ENCODE peak calls at places on chromosomes 4 and X, in four cellular contexts. U, P, A and Y are unnamed samples.

GRCh38 chrX:69493193-69493592 is 10.9 kb upstream of the NALF2 start:
- DNase-seq in U (no peak), P (no peak), A (no peak), Y (no peak)

GRCh38 chrX:17376381-17377046 is 1.5 kb downstream of the NHS start:
- DNase-seq in A (peak; percentile 9), U (peak; percentile 72), P (no peak), Y (no peak)

GRCh38 chrX:46831620-46832327 is 5.1 kb upstream of the RP2 start:
- DNase-seq in A (peak; percentile 60), U (no peak), P (no peak), Y (no peak)

GRCh38 chr4:149518471-149518870 is 297.2 kb downstream of the IQCM start:
- DNase-seq in P (no peak), A (no peak), U (no peak), Y (no peak)

GRCh38 chr4:143337600-143338287 is 1.1 kb downstream of the GAB1 start:
- DNase-seq in A (peak; percentile 77), U (no peak), P (no peak), Y (no peak)

GRCh38 chrX:119539872-119540271 is 25.3 kb downstream of the STEEP1 start:
- DNase-seq in P (no peak), A (no peak), U (no peak), Y (no peak)

GRCh38 chr4:175306436-175306835 is 388.3 kb downstream of the ADAM29 start:
- DNase-seq in A (peak; percentile 17), P (no peak), U (no peak), Y (no peak)

GRCh38 chrX:155148724-155149537 is 67.3 kb upstream of the VBP1 start:
- DNase-seq in A (peak; percentile 8), P (no peak), U (no peak), Y (no peak)

GRCh38 chrX:9327086-9327746 is 137.6 kb upstream of the TBL1X start:
- DNase-seq in U (no peak), P (no peak), A (no peak), Y (no peak)

GRCh38 chr4:76606662-76607265 is 171.7 kb downstream of the SHROOM3 start:
- DNase-seq in U (no peak), A (no peak), P (no peak), Y (no peak)

GRCh38 chr4:182829196-182829595 is 88.0 kb downstream of the DCTD start:
- DNase-seq in P (no peak), A (no peak), U (no peak), Y (no peak)

GRCh38 chrX:1511829-1512228 is 25.2 kb downstream of the P2RY8 start:
- DNase-seq in A (no peak), P (no peak), U (no peak), Y (no peak)

GRCh38 chrX:24513416-24513815 is 48.3 kb downstream of the PDK3 start:
- DNase-seq in U (no peak), A (no peak), P (no peak), Y (no peak)

GRCh38 chr4:62003695-62004094 is 803.6 kb downstream of the ADGRL3 start:
- DNase-seq in U (no peak), P (no peak), A (no peak), Y (no peak)

GRCh38 chrX:77160301-77160700 is 286.9 kb upstream of the FGF16 start:
- DNase-seq in A (no peak), P (no peak), U (peak; percentile 66), Y (no peak)

GRCh38 chrX:40010550-40011364 is 87.0 kb downstream of the BCOR start:
- DNase-seq in A (no peak), P (no peak), U (peak; percentile 76), Y (no peak)

GRCh38 chr4:149498246-149498645 is 317.4 kb downstream of the IQCM start:
- DNase-seq in U (no peak), A (no peak), P (no peak), Y (no peak)

GRCh38 chr4:189124149-189124758 is 816.4 kb upstream of the FRG1 start:
- DNase-seq in P (no peak), A (peak; percentile 42), U (no peak), Y (no peak)

GRCh38 chr4:89316931-89317366 is 9.3 kb upstream of the GPRIN3 start:
- DNase-seq in P (peak; percentile 3), A (peak; percentile 44), U (no peak), Y (no peak)

GRCh38 chr4:57184378-57185031 is 74.3 kb upstream of the IGFBP7 start:
- DNase-seq in P (no peak), A (no peak), U (no peak), Y (no peak)

GRCh38 chrX:130120321-130120731 is 10.0 kb upstream of the ELF4 start:
- DNase-seq in U (no peak), A (no peak), P (no peak), Y (no peak)

GRCh38 chrX:29530520-29530919 is 684.8 kb upstream of the MAGEB2 start:
- DNase-seq in A (peak; percentile 22), U (no peak), P (peak; percentile 12), Y (no peak)

GRCh38 chr4:11343536-11343935 is 85.2 kb downstream of the HS3ST1 start:
- DNase-seq in A (no peak), P (no peak), U (no peak), Y (no peak)

GRCh38 chr4:124863039-124863545 is 150.6 kb upstream of the ANKRD50 start:
- DNase-seq in P (no peak), A (no peak), U (no peak), Y (no peak)

GRCh38 chr4:100258675-100259074 is 68.4 kb upstream of the DDIT4L start:
- DNase-seq in U (no peak), P (no peak), A (no peak), Y (no peak)

GRCh38 chr4:92235741-92236140 is 68.0 kb upstream of the GRID2 start:
- DNase-seq in A (peak; percentile 19), U (no peak), P (no peak), Y (no peak)

GRCh38 chr4:130257271-130257670 is 1161.3 kb downstream of the C4orf33 start:
- DNase-seq in U (no peak), A (peak; percentile 83), P (peak; percentile 65), Y (no peak)

GRCh38 chrX:17563076-17563475 is 174.2 kb upstream of the SCML1 start:
- DNase-seq in P (no peak), U (no peak), A (no peak), Y (no peak)

GRCh38 chr4:114265342-114265741 is 285.9 kb upstream of the ARSJ start:
- DNase-seq in U (no peak), P (no peak), A (no peak), Y (no peak)

GRCh38 chr4:112951362-112951962 is 98.0 kb upstream of the ANK2 start:
- DNase-seq in U (no peak), A (peak; percentile 36), P (no peak), Y (no peak)

GRCh38 chr4:80208606-80209005 is 11.3 kb downstream of the PRDM8 start:
- DNase-seq in U (no peak), A (no peak), P (no peak), Y (no peak)

GRCh38 chr4:59818656-59819055 is 1381.5 kb upstream of the ADGRL3 start:
- DNase-seq in A (peak; percentile 48), P (no peak), U (no peak), Y (no peak)

GRCh38 chr4:125728568-125728967 is 413.8 kb downstream of the FAT4 start:
- DNase-seq in U (no peak), A (peak; percentile 95), P (peak; percentile 92), Y (no peak)

GRCh38 chr4:41887821-41888699 is 47.2 kb upstream of the TMEM33 start:
- DNase-seq in A (peak; percentile 62), U (no peak), P (peak; percentile 4), Y (no peak)

GRCh38 chr4:7007944-7008343 is 35.2 kb upstream of the TADA2B start:
- DNase-seq in A (no peak), P (no peak), U (no peak), Y (no peak)

GRCh38 chr4:83328486-83328885 is 6.2 kb downstream of the HPSE start:
- DNase-seq in A (no peak), P (no peak), U (no peak), Y (no peak)

DNA sequence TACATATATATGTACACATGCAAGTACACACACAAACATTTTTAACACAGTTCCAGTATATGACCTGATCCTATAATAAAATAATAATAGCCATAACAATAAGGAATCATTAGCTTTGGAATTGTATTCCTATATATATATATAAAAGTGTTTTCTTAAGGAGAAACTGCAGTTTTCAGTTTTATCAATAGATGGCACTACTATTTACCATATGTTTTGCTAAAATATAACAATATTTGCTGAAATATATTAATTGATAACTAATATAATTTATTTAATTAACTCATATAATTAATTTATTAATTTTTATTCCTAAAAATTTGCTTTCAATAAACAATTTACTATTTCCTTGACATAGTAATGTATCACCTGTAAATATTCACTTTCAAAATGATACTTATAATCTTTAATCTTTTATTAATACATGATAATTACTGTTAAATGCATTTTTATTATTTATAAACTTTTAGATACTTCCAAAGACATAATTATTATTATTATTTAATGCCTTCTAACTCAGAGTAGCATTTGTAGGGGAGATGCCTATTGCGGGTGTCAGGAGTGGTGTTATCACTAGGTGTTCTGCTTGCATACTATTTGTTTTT is 599.5 kb downstream of the FSTL5 start:
- DNase-seq in U (no peak), P (no peak), A (peak; percentile 44), Y (no peak)
- TF ChIP-seq CTCF in U (no peak), P (no peak), A (peak; percentile 34), Y (no peak)

DNA sequence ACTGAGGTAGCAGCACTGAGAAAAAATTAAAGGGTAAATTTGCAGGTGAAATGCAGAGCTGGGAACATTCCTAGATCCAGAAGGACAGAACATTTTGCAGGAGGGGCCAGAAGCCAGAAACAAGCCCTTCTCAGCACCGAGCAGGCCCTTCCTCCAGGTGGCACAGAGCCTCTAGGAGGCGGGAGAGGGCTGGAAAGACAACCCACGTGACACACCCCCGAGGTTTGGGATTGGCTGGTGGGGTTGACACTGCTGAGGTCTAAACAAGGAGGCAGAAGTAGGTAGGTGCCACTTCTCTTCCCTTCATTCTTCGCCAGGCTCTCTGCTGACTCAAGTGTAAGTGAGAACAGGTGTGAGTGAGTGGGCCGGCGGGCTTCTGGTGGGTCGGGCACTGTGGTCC is at the start of gene PAGE4:
- DNase-seq in A (no peak), U (no peak), P (no peak), Y (no peak)
- TF ChIP-seq CTCF in A (no peak), U (no peak), P (no peak), Y (no peak)

GRCh38 chrX:153494061-153494460 is 719 bp upstream of the BGN start:
- DNase-seq in P (no peak), U (no peak), A (no peak), Y (no peak)

GRCh38 chrX:153495903-153496629 is 1.3 kb downstream of the BGN start:
- DNase-seq in A (no peak), P (no peak), U (no peak), Y (no peak)

GRCh38 chrX:153493085-153493484 is 1.7 kb upstream of the BGN start:
- DNase-seq in U (no peak), A (no peak), P (no peak), Y (no peak)

GRCh38 chrX:153494541-153495361 is at the start of gene BGN:
- DNase-seq in P (no peak), A (peak; percentile 65), U (no peak), Y (no peak)

GRCh38 chrX:153495362-153495751 is 577 bp downstream of the BGN start:
- DNase-seq in U (no peak), P (no peak), A (peak; percentile 27), Y (no peak)
- TF ChIP-seq CTCF in U (no peak), P (no peak), A (no peak), Y (no peak)

GRCh38 chr4:137070614-137071013 is 461.7 kb downstream of the PCDH18 start:
- DNase-seq in U (peak; percentile 51), A (no peak), P (no peak), Y (no peak)
- TF ChIP-seq CTCF in U (no peak), A (no peak), P (no peak), Y (no peak)

GRCh38 chr4:145609494-145610427 is 9.4 kb upstream of the MMAA start:
- DNase-seq in U (no peak), A (peak; percentile 74), P (no peak), Y (no peak)
- TF ChIP-seq CTCF in U (peak; percentile 73), A (peak; percentile 75), P (peak; percentile 70), Y (no peak)

GRCh38 chrX:116657071-116657470 is 194.3 kb upstream of the CT83 start:
- DNase-seq in U (no peak), P (no peak), A (no peak), Y (no peak)
- TF ChIP-seq CTCF in U (no peak), P (no peak), A (no peak), Y (no peak)